ENCODE peak calls at places on chromosomes 3 and 15, in six cellular contexts. O, J, S, I, B and P are unnamed samples.
A peak's percentile ranks its signal among the peaks of the same experiment; 100 is the strongest.

GRCh38 chr3:196055683-196056270 is 26.1 kb downstream of the TFRC start:
- DNase-seq in O (no peak), J (no peak), S (no peak), I (no peak), B (no peak), P (no peak)

GRCh38 chr3:42652611-42653302 is 740 bp upstream of the ZBTB47 start:
- DNase-seq in O (peak; percentile 34), J (no peak), S (peak; percentile 91), I (peak; percentile 84), B (peak; percentile 75), P (peak; percentile 80)

GRCh38 chr15:101063891-101064794 is 145.0 kb downstream of the LRRK1 start:
- DNase-seq in O (no peak), J (no peak), S (peak; percentile 76), I (peak; percentile 27), B (no peak), P (peak; percentile 39)

GRCh38 chr3:128001576-128001975 is 50.7 kb upstream of the SEC61A1 start:
- DNase-seq in O (no peak), J (no peak), S (no peak), I (no peak), B (no peak), P (no peak)

GRCh38 chr3:112640864-112641751 is at the start of gene CCDC80:
- DNase-seq in O (peak; percentile 87), J (peak; percentile 23), S (no peak), I (peak; percentile 97), B (no peak), P (peak; percentile 97)

GRCh38 chr15:33278816-33279612 is 31.8 kb upstream of the RYR3 start:
- DNase-seq in O (peak; percentile 36), J (no peak), S (no peak), I (peak; percentile 96), B (no peak), P (peak; percentile 64)

GRCh38 chr15:24269166-24269571 is 406.4 kb upstream of the NPAP1 start:
- DNase-seq in O (no peak), J (no peak), S (no peak), I (no peak), B (no peak), P (no peak)

GRCh38 chr15:44802336-44802735 is 66.0 kb downstream of the TRIM69 start:
- DNase-seq in O (no peak), J (no peak), S (no peak), I (no peak), B (no peak), P (no peak)

GRCh38 chr15:95134306-95135100 is 903.1 kb downstream of the MCTP2 start:
- DNase-seq in O (no peak), J (no peak), S (no peak), I (peak; percentile 13), B (no peak), P (no peak)

GRCh38 chr3:95438274-95438673 is 1375.4 kb downstream of the NSUN3 start:
- DNase-seq in O (no peak), J (peak; percentile 6), S (no peak), I (no peak), B (no peak), P (no peak)

GRCh38 chr3:179332240-179332639 is 9.4 kb downstream of the ZNF639 start:
- DNase-seq in O (no peak), J (no peak), S (no peak), I (no peak), B (no peak), P (no peak)

GRCh38 chr3:60277376-60277800 is 973.9 kb downstream of the FHIT start:
- DNase-seq in O (no peak), J (no peak), S (no peak), I (no peak), B (no peak), P (no peak)

GRCh38 chr3:37985637-37986320 is 4.8 kb upstream of the VILL start:
- DNase-seq in O (no peak), J (no peak), S (peak; percentile 33), I (no peak), B (peak; percentile 84), P (peak; percentile 54)

GRCh38 chr15:96421211-96421610 is 90.7 kb downstream of the NR2F2 start:
- DNase-seq in O (peak; percentile 6), J (peak; percentile 50), S (no peak), I (no peak), B (no peak), P (peak; percentile 9)

GRCh38 chr3:142106536-142106935 is 42.8 kb downstream of the TFDP2 start:
- DNase-seq in O (no peak), J (peak; percentile 13), S (no peak), I (no peak), B (no peak), P (no peak)

GRCh38 chr3:112378989-112379692 is 46.2 kb downstream of the CD200 start:
- DNase-seq in O (peak; percentile 75), J (no peak), S (no peak), I (peak; percentile 73), B (no peak), P (peak; percentile 96)

GRCh38 chr15:56042523-56042922 is 49.1 kb upstream of the NEDD4 start:
- DNase-seq in O (no peak), J (no peak), S (no peak), I (no peak), B (no peak), P (no peak)

GRCh38 chr3:128060473-128061381 is 8.5 kb downstream of the SEC61A1 start:
- DNase-seq in O (peak; percentile 95), J (no peak), S (no peak), I (peak; percentile 91), B (no peak), P (peak; percentile 96)

GRCh38 chr3:135078283-135078682 is 283.2 kb downstream of the EPHB1 start:
- DNase-seq in O (no peak), J (no peak), S (no peak), I (no peak), B (no peak), P (no peak)
- TF ChIP-seq CTCF in O (no peak), J (peak; percentile 16), S (no peak), I (no peak), B (no peak), P (no peak)

GRCh38 chr3:39408493-39409372 is 2.2 kb downstream of the RPSA start:
- DNase-seq in O (no peak), J (no peak), S (no peak), I (no peak), B (no peak), P (no peak)
- H3K4me3 ChIP-seq in O (no peak overlapping the region), J (peak overlapping the region; percentile 74), S (no peak overlapping the region), I (no peak overlapping the region), B (no peak overlapping the region), P (peak overlapping the region; percentile 90)

GRCh38 chr3:162366382-162366781 is 869.8 kb downstream of the OTOL1 start:
- DNase-seq in O (no peak), J (no peak), S (no peak), I (no peak), B (no peak), P (no peak)

GRCh38 chr3:162368377-162368776 is 871.8 kb downstream of the OTOL1 start:
- DNase-seq in O (no peak), J (no peak), S (no peak), I (no peak), B (no peak), P (no peak)

GRCh38 chr3:162367443-162368132 is 871.0 kb downstream of the OTOL1 start:
- DNase-seq in O (peak; percentile 58), J (no peak), S (no peak), I (no peak), B (no peak), P (no peak)

DNA sequence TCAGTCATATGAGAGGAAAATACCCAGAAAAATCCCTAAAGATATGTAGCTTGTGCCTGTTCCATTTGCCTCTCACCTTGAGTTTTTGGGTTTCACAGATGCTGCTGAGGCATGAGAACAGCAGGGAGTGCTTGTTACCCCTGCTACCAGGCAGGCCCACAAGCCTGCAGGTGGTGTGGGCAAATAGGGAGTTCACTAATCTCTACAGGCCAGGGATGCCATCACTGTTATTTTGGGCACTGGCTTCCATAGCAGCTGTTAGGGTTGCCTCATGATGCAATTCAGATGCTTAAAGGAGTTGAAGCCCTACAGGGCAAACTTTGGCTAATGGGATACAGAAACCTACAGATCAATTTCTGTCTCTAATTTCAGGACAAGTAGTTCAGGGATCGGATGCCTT is 873.5 kb downstream of the OTOL1 start:
- DNase-seq in O (no peak), J (peak; percentile 4), S (no peak), I (no peak), B (no peak), P (no peak)
- TF ChIP-seq CTCF in O (no peak), J (no peak), S (no peak), I (no peak), B (no peak), P (no peak)

GRCh38 chr3:48440590-48440958 is 517 bp downstream of the TMA7 start:
- DNase-seq in O (no peak), J (peak; percentile 39), S (no peak), I (no peak), B (no peak), P (no peak)

GRCh38 chr3:48445277-48445882 is 1.2 kb upstream of the ATRIP start:
- DNase-seq in O (no peak), J (no peak), S (no peak), I (no peak), B (no peak), P (no peak)

GRCh38 chr3:48439820-48440589 is at the start of the genes CCDC51 and TMA7:
- DNase-seq in O (peak; percentile 77), J (peak; percentile 98), S (peak; percentile 99), I (peak; percentile 96), B (peak; percentile 99), P (peak; percentile 93)

GRCh38 chr3:48446043-48446424 is 503 bp upstream of the ATRIP start:
- DNase-seq in O (no peak), J (no peak), S (no peak), I (no peak), B (no peak), P (no peak)

GRCh38 chr3:48441940-48442339 is 1.9 kb downstream of the TMA7 start:
- DNase-seq in O (no peak), J (no peak), S (no peak), I (no peak), B (no peak), P (no peak)
- H3K4me3 ChIP-seq in O (peak overlapping the region; percentile 32), J (peak overlapping the region; percentile 71), S (no peak overlapping the region), I (no peak overlapping the region), B (no peak overlapping the region), P (peak overlapping the region; percentile 4)

GRCh38 chr3:186211101-186211500 is 102.2 kb upstream of the ETV5 start:
- DNase-seq in O (no peak), J (no peak), S (no peak), I (no peak), B (no peak), P (no peak)

GRCh38 chr3:186209810-186210752 is 101.2 kb upstream of the ETV5 start:
- DNase-seq in O (peak; percentile 26), J (peak; percentile 76), S (no peak), I (peak; percentile 84), B (peak; percentile 29), P (peak; percentile 57)

GRCh38 chr3:186212611-186213010 is 103.7 kb upstream of the ETV5 start:
- DNase-seq in O (no peak), J (no peak), S (no peak), I (no peak), B (no peak), P (no peak)

GRCh38 chr3:186207515-186207914 is 98.6 kb upstream of the ETV5 start:
- DNase-seq in O (no peak), J (no peak), S (no peak), I (no peak), B (no peak), P (no peak)

GRCh38 chr3:186208328-186208989 is 99.6 kb upstream of the ETV5 start:
- DNase-seq in O (no peak), J (no peak), S (no peak), I (no peak), B (no peak), P (no peak)
- TF ChIP-seq CTCF in O (no peak), J (no peak), S (no peak), I (no peak), B (no peak), P (no peak)